ENCODE peak calls at places on chromosomes 12 and 14, in four cellular contexts. One of them, this sample, is unnamed.

GRCh38 chr14:89454971-89455370 is 37.9 kb upstream of the FOXN3 start:
- DNase-seq in H9: no peak
- DNase-seq in stimulated activated CD4-positive, alpha-beta T cell treated with anti-CD3 and anti-CD28 coated beads, Interleukin-2, amount 100 ng/mL, for 48 hours: no peak
- DNase-seq in activated CD4-positive, alpha-beta T cell treated with anti-CD3 and anti-CD28 coated beads for 36 hours: no peak
- DNase-seq in this sample: no peak

GRCh38 chr12:50314629-50315312 is 31.5 kb upstream of the LIMA1 start:
- DNase-seq in H9: no peak
- DNase-seq in stimulated activated CD4-positive, alpha-beta T cell treated with anti-CD3 and anti-CD28 coated beads, Interleukin-2, amount 100 ng/mL, for 48 hours: no peak
- DNase-seq in activated CD4-positive, alpha-beta T cell treated with anti-CD3 and anti-CD28 coated beads for 36 hours: no peak
- DNase-seq in this sample: peak; percentile 16

GRCh38 chr12:58847876-58848600 is 72.3 kb downstream of the LRIG3 start:
- DNase-seq in H9: no peak
- DNase-seq in stimulated activated CD4-positive, alpha-beta T cell treated with anti-CD3 and anti-CD28 coated beads, Interleukin-2, amount 100 ng/mL, for 48 hours: no peak
- DNase-seq in activated CD4-positive, alpha-beta T cell treated with anti-CD3 and anti-CD28 coated beads for 36 hours: no peak
- DNase-seq in this sample: no peak

GRCh38 chr12:128387811-128388422 is 120.9 kb downstream of the TMEM132C start:
- DNase-seq in H9: peak; percentile 92
- DNase-seq in stimulated activated CD4-positive, alpha-beta T cell treated with anti-CD3 and anti-CD28 coated beads, Interleukin-2, amount 100 ng/mL, for 48 hours: peak; percentile 3
- DNase-seq in activated CD4-positive, alpha-beta T cell treated with anti-CD3 and anti-CD28 coated beads for 36 hours: peak; percentile 59
- DNase-seq in this sample: peak; percentile 38

GRCh38 chr12:20376984-20377383 is 8.6 kb downstream of the PDE3A start:
- DNase-seq in H9: no peak
- DNase-seq in stimulated activated CD4-positive, alpha-beta T cell treated with anti-CD3 and anti-CD28 coated beads, Interleukin-2, amount 100 ng/mL, for 48 hours: no peak
- DNase-seq in activated CD4-positive, alpha-beta T cell treated with anti-CD3 and anti-CD28 coated beads for 36 hours: no peak
- DNase-seq in this sample: no peak

GRCh38 chr14:68842298-68842697 is 49.4 kb upstream of the ZFP36L1 start:
- DNase-seq in H9: no peak
- DNase-seq in stimulated activated CD4-positive, alpha-beta T cell treated with anti-CD3 and anti-CD28 coated beads, Interleukin-2, amount 100 ng/mL, for 48 hours: no peak
- DNase-seq in activated CD4-positive, alpha-beta T cell treated with anti-CD3 and anti-CD28 coated beads for 36 hours: no peak
- DNase-seq in this sample: no peak

GRCh38 chr12:28107679-28108078 is 82.6 kb upstream of the CCDC91 start:
- DNase-seq in H9: no peak
- DNase-seq in stimulated activated CD4-positive, alpha-beta T cell treated with anti-CD3 and anti-CD28 coated beads, Interleukin-2, amount 100 ng/mL, for 48 hours: no peak
- DNase-seq in activated CD4-positive, alpha-beta T cell treated with anti-CD3 and anti-CD28 coated beads for 36 hours: no peak
- DNase-seq in this sample: no peak

GRCh38 chr14:94542111-94542810 is 19.0 kb upstream of the SERPINA4 start:
- DNase-seq in H9: no peak
- DNase-seq in stimulated activated CD4-positive, alpha-beta T cell treated with anti-CD3 and anti-CD28 coated beads, Interleukin-2, amount 100 ng/mL, for 48 hours: no peak
- DNase-seq in activated CD4-positive, alpha-beta T cell treated with anti-CD3 and anti-CD28 coated beads for 36 hours: no peak
- DNase-seq in this sample: no peak

GRCh38 chr12:98002887-98003493 is 512.4 kb upstream of the TMPO start:
- DNase-seq in H9: peak; percentile 73
- DNase-seq in stimulated activated CD4-positive, alpha-beta T cell treated with anti-CD3 and anti-CD28 coated beads, Interleukin-2, amount 100 ng/mL, for 48 hours: peak; percentile 10
- DNase-seq in activated CD4-positive, alpha-beta T cell treated with anti-CD3 and anti-CD28 coated beads for 36 hours: peak; percentile 58
- DNase-seq in this sample: peak; percentile 2

GRCh38 chr12:117350140-117350539 is 11.3 kb downstream of the NOS1 start:
- DNase-seq in H9: no peak
- DNase-seq in stimulated activated CD4-positive, alpha-beta T cell treated with anti-CD3 and anti-CD28 coated beads, Interleukin-2, amount 100 ng/mL, for 48 hours: no peak
- DNase-seq in activated CD4-positive, alpha-beta T cell treated with anti-CD3 and anti-CD28 coated beads for 36 hours: no peak
- DNase-seq in this sample: no peak

GRCh38 chr12:112575559-112576067 is 156.9 kb downstream of the PTPN11 start:
- DNase-seq in H9: no peak
- DNase-seq in stimulated activated CD4-positive, alpha-beta T cell treated with anti-CD3 and anti-CD28 coated beads, Interleukin-2, amount 100 ng/mL, for 48 hours: no peak
- DNase-seq in activated CD4-positive, alpha-beta T cell treated with anti-CD3 and anti-CD28 coated beads for 36 hours: no peak
- DNase-seq in this sample: no peak

GRCh38 chr12:38995249-38995648 is 89.9 kb upstream of the CPNE8 start:
- DNase-seq in H9: no peak
- DNase-seq in stimulated activated CD4-positive, alpha-beta T cell treated with anti-CD3 and anti-CD28 coated beads, Interleukin-2, amount 100 ng/mL, for 48 hours: no peak
- DNase-seq in activated CD4-positive, alpha-beta T cell treated with anti-CD3 and anti-CD28 coated beads for 36 hours: no peak
- DNase-seq in this sample: no peak